ENCODE peak calls at places on chromosome 6, in nine cellular contexts. D, K, H, M, I, O, V, R and J are unnamed samples.

GRCh38 chr6:151389640-151390275 is 1.6 kb downstream of the ZBTB2 start:
- DNase-seq in D (peak), K (peak), H (no peak), M (no peak), I (no peak), O (no peak), V (peak), R (peak), J (peak)

GRCh38 chr6:111750753-111751684 is 122.2 kb downstream of the FYN start:
- DNase-seq in D (no peak), K (no peak), H (peak), M (no peak), I (no peak), O (no peak), V (no peak), R (no peak), J (no peak)

GRCh38 chr6:12065321-12066140 is 53.4 kb downstream of the HIVEP1 start:
- DNase-seq in D (no peak), K (no peak), H (no peak), M (no peak), I (no peak), O (no peak), V (no peak), R (no peak), J (no peak)

GRCh38 chr6:52937908-52938307 is 28.4 kb upstream of the GSTA3 start:
- DNase-seq in D (no peak), K (peak), H (no peak), M (no peak), I (no peak), O (no peak), V (no peak), R (peak), J (no peak)

GRCh38 chr6:872570-873125 is 179.7 kb upstream of the EXOC2 start:
- DNase-seq in D (no peak), K (no peak), H (no peak), M (no peak), I (no peak), O (no peak), V (no peak), R (no peak), J (no peak)

GRCh38 chr6:135583256-135583758 is 85.8 kb upstream of the AHI1 start:
- DNase-seq in D (no peak), K (peak), H (no peak), M (no peak), I (no peak), O (no peak), V (no peak), R (no peak), J (no peak)

GRCh38 chr6:35299674-35300073 is 2.1 kb downstream of the DEF6 start:
- DNase-seq in D (no peak), K (no peak), H (no peak), M (no peak), I (no peak), O (no peak), V (no peak), R (no peak), J (no peak)

GRCh38 chr6:148971027-148971927 is 224.4 kb downstream of the UST start:
- DNase-seq in D (no peak), K (peak), H (no peak), M (no peak), I (no peak), O (no peak), V (no peak), R (no peak), J (no peak)

GRCh38 chr6:124203812-124204167 is 400.1 kb downstream of the NKAIN2 start:
- DNase-seq in D (no peak), K (no peak), H (no peak), M (no peak), I (no peak), O (no peak), V (no peak), R (no peak), J (no peak)